ENCODE peak calls at places on chromosomes 2 and 18, in nine cellular contexts. N is lower lobe of right lung, Y is right lobe of liver, V is pancreas, Q is heart right ventricle, U is heart left ventricle, K is IMR-90, D is glutamatergic neuron, W is AG04450. J is an unnamed sample.

GRCh38 chr2:126882736-126883660 is 15.7 kb upstream of the TEX51 start:
- DNase-seq in D (no peak), Y (no peak), K (no peak), Q (no peak), U (no peak), V (no peak), W (no peak), N (no peak), J (no peak)

GRCh38 chr2:172046080-172046678 is 39.1 kb upstream of the DLX1 start:
- DNase-seq in D (no peak), K (no peak), V (no peak), U (no peak), N (no peak), W (no peak), Q (no peak), Y (no peak), J (no peak)

GRCh38 chr2:64646007-64646880 is 7.5 kb downstream of the SERTAD2 start:
- DNase-seq in U (peak; percentile 82), V (peak; percentile 80), K (peak; percentile 69), Y (peak; percentile 83), N (peak; percentile 89), W (no peak), Q (peak; percentile 89), D (peak; percentile 87), J (peak; percentile 92)

GRCh38 chr2:100747551-100747950 is 72.4 kb upstream of the NPAS2 start:
- DNase-seq in K (peak; percentile 56), Q (no peak), N (no peak), W (no peak), Y (no peak), U (no peak), V (no peak), D (no peak), J (no peak)

GRCh38 chr18:57784034-57784815 is 18.9 kb downstream of the ATP8B1 start:
- DNase-seq in W (no peak), V (no peak), K (peak; percentile 87), U (no peak), D (no peak), N (no peak), Q (no peak), Y (no peak), J (no peak)

GRCh38 chr2:191167766-191168165 is 17.0 kb upstream of the STAT4 start:
- DNase-seq in K (peak; percentile 67), U (no peak), D (no peak), V (no peak), Q (no peak), Y (no peak), N (no peak), W (no peak), J (no peak)

GRCh38 chr2:16117021-16117700 is 176.8 kb downstream of the MYCN start:
- DNase-seq in V (no peak), K (no peak), D (no peak), Y (no peak), W (no peak), Q (no peak), U (no peak), N (no peak), J (no peak)

GRCh38 chr2:238688197-238689153 is 159.4 kb upstream of the TWIST2 start:
- DNase-seq in Q (no peak), D (no peak), N (no peak), Y (no peak), V (no peak), W (no peak), U (no peak), K (no peak), J (no peak)

GRCh38 chr2:224405841-224406370 is 4.0 kb upstream of the FAM124B start:
- DNase-seq in U (no peak), Y (no peak), K (no peak), D (no peak), N (no peak), Q (no peak), W (no peak), V (no peak), J (no peak)

GRCh38 chr2:66850406-66850805 is 415.5 kb downstream of the MEIS1 start:
- DNase-seq in D (no peak), N (no peak), K (no peak), U (no peak), V (no peak), Q (peak; percentile 42), Y (no peak), W (no peak), J (no peak)

GRCh38 chr2:34153484-34153883 is 554.4 kb upstream of the FAM98A start:
- DNase-seq in V (no peak), D (no peak), Q (no peak), K (no peak), U (no peak), W (no peak), Y (no peak), N (no peak), J (no peak)

GRCh38 chr2:198065327-198065726 is 260.9 kb downstream of the PLCL1 start:
- DNase-seq in Q (no peak), N (no peak), D (no peak), W (no peak), K (no peak), U (no peak), V (no peak), Y (no peak), J (no peak)

GRCh38 chr2:198059800-198060199 is 255.4 kb downstream of the PLCL1 start:
- DNase-seq in K (no peak), V (no peak), N (no peak), Y (no peak), W (no peak), Q (no peak), U (no peak), D (no peak), J (no peak)

GRCh38 chr2:198063242-198063641 is 258.8 kb downstream of the PLCL1 start:
- DNase-seq in Q (no peak), Y (no peak), V (no peak), K (no peak), U (no peak), N (no peak), D (no peak), W (no peak), J (no peak)

GRCh38 chr2:198060277-198060676 is 255.9 kb downstream of the PLCL1 start:
- DNase-seq in W (no peak), Y (no peak), N (no peak), V (no peak), D (no peak), K (no peak), U (no peak), Q (no peak), J (no peak)

GRCh38 chr2:198062826-198063225 is 258.4 kb downstream of the PLCL1 start:
- DNase-seq in U (no peak), V (no peak), K (no peak), W (no peak), N (no peak), Y (no peak), D (no peak), Q (no peak), J (no peak)
- TF ChIP-seq CTCF in U (no peak), V (no peak), K (no peak), W (no peak), N (no peak), Y (no peak), D (no peak), Q (no peak), J (no peak)

GRCh38 chr18:6279308-6279707 is 135.4 kb downstream of the L3MBTL4 start:
- DNase-seq in K (no peak), W (no peak), U (no peak), D (no peak), Q (no peak), N (no peak), Y (no peak), V (no peak), J (no peak)
- TF ChIP-seq CTCF in K (no peak), W (no peak), U (no peak), D (no peak), Q (no peak), N (no peak), Y (no peak), V (no peak), J (no peak)

GRCh38 chr18:51668101-51668500 is 470.6 kb upstream of the MEX3C start:
- DNase-seq in D (peak; percentile 83), Y (peak; percentile 48), U (peak; percentile 17), N (peak; percentile 58), W (peak; percentile 7), Q (peak; percentile 10), K (peak; percentile 4), V (peak; percentile 57), J (peak; percentile 85)
- TF ChIP-seq CTCF in D (peak; percentile 91), Y (peak; percentile 75), U (peak; percentile 58), N (peak; percentile 74), W (peak; percentile 64), Q (peak; percentile 76), K (peak; percentile 53), V (peak; percentile 78), J (peak; percentile 93)

DNA sequence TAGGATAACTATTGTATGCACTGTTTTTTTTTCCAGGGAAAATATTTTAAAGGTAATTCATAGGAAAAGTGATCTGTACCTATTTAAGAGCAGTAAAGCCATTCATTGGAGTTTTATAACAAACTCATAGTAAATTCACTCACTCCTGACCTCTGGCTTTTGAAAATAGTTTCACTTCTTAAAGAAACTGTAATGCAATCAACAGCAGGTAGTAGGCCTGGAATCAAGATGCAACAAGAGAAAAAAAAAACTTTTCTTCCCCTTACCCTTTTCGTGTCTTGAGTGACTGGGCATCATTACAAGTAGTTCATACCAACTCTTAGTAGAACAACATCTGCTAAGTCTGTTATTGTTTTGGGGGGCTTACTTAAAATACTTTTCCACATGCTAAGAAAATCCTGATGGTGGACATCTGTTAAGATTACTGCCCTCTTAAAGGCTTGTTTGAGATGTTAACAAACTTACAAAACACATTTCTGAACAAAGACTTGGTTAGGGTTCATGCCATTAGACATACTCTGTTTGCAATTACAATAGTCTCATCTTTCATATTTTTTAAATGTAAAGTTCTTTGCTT is 164.2 kb upstream of the FOSL2 start:
- DNase-seq in D (no peak), N (no peak), K (peak; percentile 38), Q (no peak), W (no peak), U (no peak), V (no peak), Y (no peak), J (no peak)
- TF ChIP-seq CTCF in D (no peak), N (no peak), K (peak; percentile 22), Q (peak; percentile 33), W (peak; percentile 37), U (no peak), V (no peak), Y (no peak), J (peak; percentile 20)

GRCh38 chr2:141379965-141380624 is 750.7 kb downstream of the LRP1B start:
- DNase-seq in W (no peak), D (no peak), V (no peak), Y (no peak), Q (no peak), K (no peak), N (no peak), U (no peak), J (no peak)
- TF ChIP-seq CTCF in W (no peak), D (no peak), V (no peak), Y (no peak), Q (no peak), K (no peak), N (no peak), U (no peak), J (no peak)

DNA sequence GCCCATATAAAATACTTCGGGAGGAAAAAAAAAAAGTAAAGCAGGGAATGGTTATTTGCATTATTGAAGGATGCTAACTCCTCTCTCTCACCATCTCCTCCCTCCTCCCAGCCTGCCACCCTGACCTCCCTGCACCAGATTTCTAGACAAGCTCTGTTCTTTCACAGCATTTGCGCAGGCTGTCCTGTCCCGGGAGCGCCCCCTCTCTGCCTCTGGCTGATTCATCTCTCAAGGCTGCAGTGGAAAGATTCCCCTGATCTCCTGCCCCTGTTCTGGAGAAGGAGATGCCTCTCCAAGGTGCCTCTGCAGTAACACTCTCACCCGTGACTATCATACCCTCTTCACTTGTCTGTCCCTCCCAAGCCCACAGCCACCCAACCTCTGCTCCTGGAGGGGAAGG is 38.5 kb downstream of the COL4A4 start:
- DNase-seq in W (no peak), N (no peak), Y (no peak), U (no peak), D (peak; percentile 58), K (no peak), Q (no peak), V (no peak), J (peak; percentile 28)
- TF ChIP-seq CTCF in W (peak; percentile 33), N (no peak), Y (no peak), U (no peak), D (no peak), K (no peak), Q (no peak), V (no peak), J (peak; percentile 28)

J was measured in neural crest cell.